ENCODE peak calls at places on chromosomes 2 and 18, in six cellular contexts. A is B cell, Q is fibroblast of the aortic adventitia, W is MM.1S, F is AG10803, S is hepatocyte. H is an unnamed sample.

GRCh38 chr2:237765875-237766274 is 32.7 kb upstream of the RBM44 start:
- DNase-seq in A (no peak), Q (no peak), W (no peak), F (peak; percentile 24), S (no peak), H (no peak)

GRCh38 chr2:71665168-71666093 is 212.1 kb downstream of the DYSF start:
- DNase-seq in A (no peak), Q (no peak), W (no peak), F (peak; percentile 29), S (no peak), H (no peak)

GRCh38 chr2:168736636-168737424 is 65.6 kb upstream of the NOSTRIN start:
- DNase-seq in A (no peak), Q (no peak), W (no peak), F (no peak), S (no peak), H (no peak)

GRCh38 chr2:196609806-196610205 is 29.7 kb upstream of the CCDC150 start:
- DNase-seq in A (no peak), Q (no peak), W (no peak), F (no peak), S (no peak), H (no peak)

GRCh38 chr2:102553601-102554000 is 65.8 kb upstream of the SLC9A2 start:
- DNase-seq in A (no peak), Q (no peak), W (no peak), F (no peak), S (no peak), H (no peak)

GRCh38 chr2:120779781-120780283 is 44.2 kb downstream of the GLI2 start:
- DNase-seq in A (no peak), Q (peak; percentile 80), W (no peak), F (peak; percentile 85), S (peak; percentile 77), H (no peak)

GRCh38 chr2:216083464-216084279 is 2.0 kb downstream of the TMEM169 start:
- DNase-seq in A (no peak), Q (no peak), W (no peak), F (peak; percentile 66), S (no peak), H (no peak)

GRCh38 chr2:232857158-232857563 is 12.9 kb upstream of the SNORC start:
- DNase-seq in A (no peak), Q (peak; percentile 43), W (no peak), F (peak; percentile 46), S (peak; percentile 75), H (no peak)

GRCh38 chr18:50218432-50219197 is 23.7 kb upstream of the MYO5B start:
- DNase-seq in A (peak; percentile 63), Q (peak; percentile 36), W (peak; percentile 54), F (peak; percentile 13), S (peak; percentile 30), H (peak; percentile 59)

GRCh38 chr2:220966636-220967035 is 605.5 kb downstream of the EPHA4 start:
- DNase-seq in A (no peak), Q (peak; percentile 16), W (no peak), F (peak; percentile 65), S (no peak), H (no peak)

GRCh38 chr2:37349376-37349775 is 4.9 kb downstream of the QPCT start:
- DNase-seq in A (peak; percentile 53), Q (no peak), W (peak; percentile 92), F (peak; percentile 38), S (no peak), H (no peak)

GRCh38 chr2:94874277-94874997 is 3.2 kb downstream of the TEKT4 start:
- DNase-seq in A (peak; percentile 39), Q (peak; percentile 4), W (peak; percentile 56), F (peak; percentile 23), S (no peak), H (peak; percentile 90)

GRCh38 chr2:30684546-30684945 is 122.7 kb downstream of the CAPN13 start:
- DNase-seq in A (no peak), Q (no peak), W (no peak), F (peak; percentile 52), S (no peak), H (no peak)

GRCh38 chr2:30684026-30684425 is 123.2 kb downstream of the CAPN13 start:
- DNase-seq in A (no peak), Q (no peak), W (no peak), F (no peak), S (no peak), H (no peak)

GRCh38 chr2:30684996-30685395 is 122.2 kb downstream of the CAPN13 start:
- DNase-seq in A (no peak), Q (no peak), W (no peak), F (no peak), S (no peak), H (no peak)

GRCh38 chr2:30686669-30687068 is 120.6 kb downstream of the CAPN13 start:
- DNase-seq in A (no peak), Q (no peak), W (no peak), F (no peak), S (no peak), H (no peak)

DNA sequence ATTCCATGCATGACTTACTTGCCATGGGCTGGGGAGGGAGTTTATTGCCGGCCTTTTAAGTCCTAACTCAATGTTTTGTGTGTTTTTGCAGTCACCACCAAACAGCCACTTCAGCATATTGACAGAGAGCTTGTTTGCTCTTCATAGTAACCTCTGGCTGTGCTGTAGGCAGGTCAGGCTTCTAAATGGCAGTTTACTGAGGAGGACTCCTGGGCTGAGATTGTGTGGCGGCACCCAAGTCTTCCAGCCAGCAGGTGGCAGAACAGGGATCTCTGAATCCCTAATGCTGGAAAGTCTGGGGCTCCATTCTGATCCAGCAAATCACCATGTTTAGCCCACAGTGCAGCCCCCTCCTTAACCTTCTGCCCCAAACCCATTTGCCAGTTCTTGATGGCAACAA is 121.2 kb downstream of the CAPN13 start:
- DNase-seq in A (no peak), Q (no peak), W (no peak), F (no peak), S (peak; percentile 73), H (no peak)
- TF ChIP-seq CTCF in A (no peak), Q (no peak), W (peak; percentile 14), F (no peak), S (peak; percentile 47), H (no peak)

GRCh38 chr2:240502059-240502429 is 55.7 kb downstream of the ANKMY1 start:
- DNase-seq in A (no peak), Q (no peak), W (no peak), F (no peak), S (peak; percentile 1), H (no peak)
- TF ChIP-seq CTCF in A (no peak), Q (no peak), W (no peak), F (no peak), S (no peak), H (no peak)

GRCh38 chr2:148508878-148509702 is 135.5 kb upstream of the EPC2 start:
- DNase-seq in A (peak; percentile 83), Q (peak; percentile 83), W (peak; percentile 88), F (peak; percentile 75), S (peak; percentile 90), H (peak; percentile 87)

GRCh38 chr2:148501545-148501944 is 143.0 kb upstream of the EPC2 start:
- DNase-seq in A (no peak), Q (no peak), W (no peak), F (no peak), S (no peak), H (no peak)

GRCh38 chr2:148507970-148508369 is 136.6 kb upstream of the EPC2 start:
- DNase-seq in A (no peak), Q (no peak), W (no peak), F (no peak), S (no peak), H (no peak)

GRCh38 chr2:148503511-148503910 is 141.0 kb upstream of the EPC2 start:
- DNase-seq in A (no peak), Q (no peak), W (no peak), F (no peak), S (peak; percentile 30), H (no peak)
- TF ChIP-seq CTCF in A (no peak), Q (no peak), W (no peak), F (no peak), S (no peak), H (no peak)

GRCh38 chr18:25669741-25670140 is 317.8 kb upstream of the ZNF521 start:
- DNase-seq in A (peak; percentile 5), Q (peak; percentile 10), W (no peak), F (peak; percentile 16), S (no peak), H (no peak)
- TF ChIP-seq CTCF in A (no peak), Q (peak; percentile 23), W (no peak), F (peak; percentile 32), S (no peak), H (no peak)

GRCh38 chr2:133885847-133886246 is 317.6 kb upstream of the NCKAP5 start:
- DNase-seq in A (no peak), Q (no peak), W (no peak), F (no peak), S (no peak), H (no peak)

GRCh38 chr2:133887676-133888040 is 319.4 kb upstream of the NCKAP5 start:
- DNase-seq in A (no peak), Q (no peak), W (no peak), F (no peak), S (no peak), H (no peak)

GRCh38 chr2:133888107-133888506 is 319.8 kb upstream of the NCKAP5 start:
- DNase-seq in A (no peak), Q (no peak), W (no peak), F (no peak), S (no peak), H (no peak)

GRCh38 chr2:133886735-133887675 is 318.7 kb upstream of the NCKAP5 start:
- DNase-seq in A (peak; percentile 78), Q (peak; percentile 70), W (peak; percentile 78), F (peak; percentile 99), S (peak; percentile 89), H (peak; percentile 69)

GRCh38 chr2:133884739-133885381 is 316.6 kb upstream of the NCKAP5 start:
- DNase-seq in A (peak; percentile 30), Q (peak; percentile 38), W (peak; percentile 29), F (peak; percentile 34), S (no peak), H (peak; percentile 31)
- TF ChIP-seq CTCF in A (peak; percentile 63), Q (peak; percentile 30), W (peak; percentile 47), F (peak; percentile 44), S (peak; percentile 43), H (peak; percentile 32)

GRCh38 chr18:4353853-4354418 is 101.2 kb downstream of the DLGAP1 start:
- DNase-seq in A (no peak), Q (no peak), W (no peak), F (no peak), S (no peak), H (no peak)
- TF ChIP-seq CTCF in A (no peak), Q (no peak), W (no peak), F (no peak), S (no peak), H (no peak)